ENCODE peak calls at places on chromosome 15, in four cellular contexts. L is K562, C is WTC11, X is HepG2. R is an unnamed sample.

GRCh38 chr15:60570936-60571530 is 92.1 kb upstream of the ICE2 start:
- DNase-seq in L (no peak), X (no peak), C (no peak), R (no peak)

GRCh38 chr15:38620108-38620507 is 55.5 kb upstream of the RASGRP1 start:
- DNase-seq in X (no peak), C (no peak), L (no peak), R (no peak)

GRCh38 chr15:31801152-31801551 is 229.2 kb upstream of the CHRNA7 start:
- DNase-seq in C (no peak), X (no peak), L (no peak), R (no peak)

GRCh38 chr15:37574985-37575384 is 359.5 kb upstream of the TMCO5A start:
- DNase-seq in L (no peak), X (no peak), C (no peak), R (no peak)

GRCh38 chr15:79168922-79169322 is 78.3 kb upstream of the RASGRF1 start:
- DNase-seq in L (peak), C (peak), X (peak), R (no peak)

GRCh38 chr15:101618861-101619614 is 33.1 kb downstream of the TM2D3 start:
- DNase-seq in C (no peak), L (no peak), X (no peak), R (no peak)

GRCh38 chr15:64532921-64533320 is 72.5 kb downstream of the ZNF609 start:
- DNase-seq in L (peak), X (no peak), C (no peak), R (no peak)

GRCh38 chr15:86776120-86776519 is 696.4 kb downstream of the AGBL1 start:
- DNase-seq in L (no peak), C (no peak), X (no peak), R (no peak)

GRCh38 chr15:91632981-91633380 is 220.5 kb upstream of the SLCO3A1 start:
- DNase-seq in L (no peak), C (no peak), X (no peak), R (no peak)

GRCh38 chr15:42584031-42584765 is 8.8 kb downstream of the STARD9 start:
- DNase-seq in X (peak), C (no peak), L (peak), R (no peak)

GRCh38 chr15:92906563-92907081 is 6.5 kb downstream of the CHD2 start:
- DNase-seq in X (no peak), C (no peak), L (peak), R (no peak)

GRCh38 chr15:57554063-57554820 is 37.5 kb upstream of the MYZAP start:
- DNase-seq in L (no peak), X (no peak), C (no peak), R (no peak)

GRCh38 chr15:84871428-84871985 is 13.0 kb upstream of the SLC28A1 start:
- DNase-seq in L (peak), C (no peak), X (no peak), R (no peak)

GRCh38 chr15:29035571-29036285 is 150.0 kb downstream of the APBA2 start:
- DNase-seq in L (no peak), X (no peak), C (no peak), R (no peak)

GRCh38 chr15:70892912-70893560 is 410 bp downstream of the LRRC49 start:
- DNase-seq in X (peak), L (no peak), C (no peak), R (no peak)

GRCh38 chr15:39543651-39544050 is 37.2 kb upstream of the THBS1 start:
- DNase-seq in X (no peak), C (peak), L (peak), R (no peak)

GRCh38 chr15:93485438-93485837 is 396.4 kb upstream of the RGMA start:
- DNase-seq in L (no peak), C (no peak), X (no peak), R (no peak)

DNA sequence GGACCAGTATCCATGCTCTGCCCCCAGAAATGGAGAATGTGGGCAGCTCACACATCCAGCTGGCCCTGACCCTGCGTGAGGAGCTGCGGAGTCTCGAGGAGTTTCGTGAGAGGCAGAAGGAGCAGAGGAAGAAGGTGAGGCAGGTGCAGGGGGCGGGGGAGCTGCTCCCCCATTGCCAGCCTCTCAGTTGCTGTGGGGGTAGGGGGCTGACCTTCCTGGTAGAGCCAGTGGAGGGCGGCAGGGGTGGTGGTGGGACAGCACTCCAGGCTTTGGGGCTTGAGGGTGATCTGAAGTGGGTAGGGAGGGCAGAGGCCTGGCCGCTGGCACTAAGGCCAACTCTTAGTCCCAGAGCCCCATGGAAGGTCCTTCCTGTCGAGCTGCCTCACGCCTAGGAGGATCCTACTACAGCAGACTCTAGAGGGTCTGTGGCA is 30.6 kb downstream of the PSTPIP1 start:
- DNase-seq in X (no peak), L (no peak), C (peak), R (no peak)
- TF ChIP-seq TCF7 in X (no peak), L (no peak), C (no peak), R (no peak)

GRCh38 chr15:99407716-99408115 is 156.4 kb downstream of the LRRC28 start:
- DNase-seq in X (no peak), C (no peak), L (no peak), R (no peak)

GRCh38 chr15:99408236-99409096 is 157.2 kb downstream of the LRRC28 start:
- DNase-seq in C (no peak), L (no peak), X (no peak), R (no peak)

GRCh38 chr15:99406716-99407487 is 155.6 kb downstream of the LRRC28 start:
- DNase-seq in L (no peak), C (no peak), X (no peak), R (no peak)

GRCh38 chr15:99404454-99404853 is 153.2 kb downstream of the LRRC28 start:
- DNase-seq in X (no peak), L (no peak), C (no peak), R (no peak)

GRCh38 chr15:99406120-99406519 is 154.8 kb downstream of the LRRC28 start:
- DNase-seq in X (no peak), L (no peak), C (no peak), R (no peak)
- TF ChIP-seq TCF7 in X (no peak), L (no peak), C (no peak), R (no peak)

GRCh38 chr15:51315726-51316125 is 22.7 kb downstream of the CYP19A1 start:
- DNase-seq in L (no peak), X (no peak), C (no peak), R (no peak)
- TF ChIP-seq TCF7 in L (no peak), X (no peak), C (no peak), R (no peak)

GRCh38 chr15:99486371-99487336 is 79.1 kb upstream of the MEF2A start:
- DNase-seq in C (peak), X (no peak), L (no peak), R (no peak)
- TF ChIP-seq TCF7 in C (no peak), X (no peak), L (no peak), R (no peak)

DNA sequence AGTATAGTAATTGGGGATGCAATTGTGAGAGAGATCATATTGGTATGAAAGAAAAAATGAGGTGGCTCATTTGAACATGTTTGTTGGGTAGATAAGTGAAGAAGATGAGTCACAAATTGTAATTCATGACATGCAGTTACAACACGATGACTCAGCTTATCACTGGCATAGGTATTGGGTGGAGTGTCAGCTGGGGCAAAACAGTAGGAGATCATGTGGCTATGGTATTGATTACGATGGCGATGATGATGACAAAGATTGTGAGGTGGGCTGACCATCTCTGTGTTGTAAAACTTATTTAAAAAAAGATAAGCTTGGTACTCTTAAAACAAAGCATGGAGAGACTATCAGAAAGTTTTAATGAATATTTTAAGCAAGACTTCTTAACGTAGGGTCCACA is 11.6 kb upstream of the DPH6 start:
- DNase-seq in L (peak), X (peak), C (no peak), R (no peak)
- TF ChIP-seq TCF7 in L (no peak), X (no peak), C (no peak), R (no peak)

GRCh38 chr15:67019886-67020520 is 45.4 kb upstream of the SMAD3 start:
- DNase-seq in L (no peak), C (no peak), X (no peak), R (no peak)

GRCh38 chr15:67017318-67017717 is 48.1 kb upstream of the SMAD3 start:
- DNase-seq in X (no peak), C (no peak), L (no peak), R (no peak)

GRCh38 chr15:67018026-67018425 is 47.4 kb upstream of the SMAD3 start:
- DNase-seq in L (no peak), X (no peak), C (no peak), R (no peak)

GRCh38 chr15:67019069-67019468 is 46.3 kb upstream of the SMAD3 start:
- DNase-seq in C (no peak), X (no peak), L (no peak), R (no peak)

DNA sequence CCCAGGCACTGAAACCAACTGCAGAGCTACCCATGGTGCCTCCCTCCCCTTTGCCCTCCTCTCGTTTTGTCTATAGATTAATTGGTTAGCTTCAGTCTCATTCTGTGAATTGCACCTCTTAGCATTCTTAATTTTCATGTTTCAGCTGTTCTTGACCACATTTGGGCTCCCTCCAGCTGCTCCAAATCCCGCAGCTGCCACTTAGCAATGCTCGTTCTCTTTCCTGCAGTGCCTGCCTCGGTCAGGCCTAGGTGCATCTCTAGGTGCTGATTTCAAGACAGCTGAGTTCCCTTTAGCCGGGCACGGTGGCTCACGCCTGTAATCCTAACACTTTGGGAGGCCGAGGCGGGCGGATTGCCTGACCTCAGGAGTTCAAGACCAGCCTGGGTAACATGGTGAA is 47.0 kb upstream of the SMAD3 start:
- DNase-seq in X (no peak), C (no peak), L (no peak), R (no peak)
- TF ChIP-seq TCF7 in X (no peak), C (no peak), L (no peak), R (no peak)

GRCh38 chr15:77541421-77542181 is 91.1 kb downstream of the LINGO1 start:
- DNase-seq in L (no peak), X (no peak), C (no peak), R (no peak)

GRCh38 chr15:77540346-77541060 is 92.2 kb downstream of the LINGO1 start:
- DNase-seq in L (no peak), C (no peak), X (no peak), R (no peak)

GRCh38 chr15:77538011-77538410 is 94.7 kb downstream of the LINGO1 start:
- DNase-seq in C (no peak), X (no peak), L (no peak), R (peak)

GRCh38 chr15:77537006-77537405 is 95.7 kb downstream of the LINGO1 start:
- DNase-seq in X (no peak), C (no peak), L (no peak), R (no peak)

DNA sequence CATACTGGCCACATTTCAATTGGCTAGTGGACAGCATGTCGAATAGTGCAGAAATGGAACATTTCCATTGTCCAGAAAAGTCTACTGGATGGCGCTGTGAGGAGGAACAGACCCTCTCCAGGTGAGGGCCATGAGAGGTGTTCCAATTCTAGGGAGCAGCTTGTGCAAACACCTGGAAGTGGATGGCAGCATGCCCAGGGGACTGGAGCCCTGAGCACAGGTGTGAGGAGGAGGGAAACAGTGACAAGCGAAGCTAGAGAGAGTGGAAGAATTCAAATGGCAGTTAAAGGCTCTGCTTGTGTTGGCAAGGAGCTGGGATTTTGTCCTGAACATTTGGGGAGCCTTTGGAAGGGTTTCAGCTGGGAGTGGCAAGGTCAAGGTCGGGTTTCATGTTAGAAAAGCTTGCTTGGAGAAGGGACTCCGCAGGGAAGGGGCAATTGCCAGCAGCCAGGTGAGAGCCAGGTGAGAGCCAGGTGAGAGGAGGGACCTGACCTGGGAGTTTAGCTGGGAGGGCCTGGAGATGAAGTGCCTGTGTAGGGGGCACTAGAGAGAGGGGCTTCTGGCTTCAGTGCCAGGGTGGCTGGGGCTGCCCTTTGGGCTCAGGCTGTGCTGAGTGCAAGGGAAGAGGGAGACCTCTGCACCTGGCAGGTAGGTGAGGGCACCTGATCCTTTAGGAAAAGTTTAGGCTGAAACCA is 93.8 kb downstream of the LINGO1 start:
- DNase-seq in L (no peak), X (no peak), C (no peak), R (no peak)
- TF ChIP-seq TCF7 in L (no peak), X (no peak), C (no peak), R (no peak)

GRCh38 chr15:25712961-25713355 is 150.2 kb downstream of the ATP10A start:
- DNase-seq in X (no peak), C (no peak), L (no peak), R (no peak)

GRCh38 chr15:25711164-25711563 is 152.0 kb downstream of the ATP10A start:
- DNase-seq in L (no peak), C (no peak), X (no peak), R (no peak)

GRCh38 chr15:25710184-25710583 is 152.9 kb downstream of the ATP10A start:
- DNase-seq in X (peak), C (peak), L (peak), R (no peak)

GRCh38 chr15:25712192-25712960 is 150.8 kb downstream of the ATP10A start:
- DNase-seq in X (no peak), C (no peak), L (no peak), R (no peak)

GRCh38 chr15:25711691-25712090 is 151.4 kb downstream of the ATP10A start:
- DNase-seq in X (no peak), C (no peak), L (no peak), R (no peak)
- TF ChIP-seq TCF7 in X (no peak), C (no peak), L (no peak), R (no peak)

R was measured in GM12878.